ENCODE peak calls at places on chromosomes 16 and 17, in six cellular contexts. G, J, L, F, Y and B are unnamed samples.

GRCh38 chr16:48511071-48511540 is 98.9 kb downstream of the N4BP1 start:
- DNase-seq in G (no peak), J (no peak), L (no peak), F (peak), Y (no peak), B (no peak)

GRCh38 chr16:27458196-27458728 is 56.3 kb downstream of the IL21R start:
- DNase-seq in G (no peak), J (no peak), L (no peak), F (no peak), Y (no peak), B (no peak)

GRCh38 chr16:78791011-78791410 is 691.6 kb downstream of the WWOX start:
- DNase-seq in G (no peak), J (no peak), L (no peak), F (no peak), Y (no peak), B (no peak)

GRCh38 chr16:11049396-11050059 is 105.2 kb downstream of the CLEC16A start:
- DNase-seq in G (peak), J (no peak), L (no peak), F (no peak), Y (no peak), B (peak)

GRCh38 chr16:29743827-29744531 is 1.8 kb downstream of the C16orf54 start:
- DNase-seq in G (no peak), J (no peak), L (no peak), F (no peak), Y (no peak), B (no peak)

GRCh38 chr16:11080327-11080967 is 136.1 kb downstream of the CLEC16A start:
- DNase-seq in G (no peak), J (no peak), L (no peak), F (no peak), Y (no peak), B (no peak)

GRCh38 chr17:4950075-4950756 is 703 bp upstream of the ENO3 start:
- DNase-seq in G (no peak), J (no peak), L (no peak), F (no peak), Y (peak), B (peak)

GRCh38 chr16:57701759-57702371 is 7.3 kb downstream of the DRC7 start:
- DNase-seq in G (no peak), J (no peak), L (no peak), F (no peak), Y (no peak), B (no peak)

GRCh38 chr17:40912506-40913220 is 24.8 kb downstream of the KRT23 start:
- DNase-seq in G (no peak), J (no peak), L (no peak), F (no peak), Y (no peak), B (no peak)

GRCh38 chr17:82228842-82229685 is at the start of gene SLC16A3:
- DNase-seq in G (no peak), J (peak), L (no peak), F (peak), Y (peak), B (peak)

GRCh38 chr17:60361889-60362288 is 30.0 kb downstream of the USP32 start:
- DNase-seq in G (no peak), J (no peak), L (no peak), F (no peak), Y (no peak), B (no peak)

GRCh38 chr16:17828012-17828411 is 357.3 kb upstream of the XYLT1 start:
- DNase-seq in G (no peak), J (no peak), L (no peak), F (peak), Y (no peak), B (no peak)

GRCh38 chr16:89918453-89919347 is at the start of gene MC1R:
- DNase-seq in G (no peak), J (peak), L (peak), F (no peak), Y (peak), B (peak)

GRCh38 chr17:79777166-79777843 is 643 bp upstream of the CBX2 start:
- DNase-seq in G (no peak), J (peak), L (peak), F (peak), Y (peak), B (peak)

GRCh38 chr16:31168848-31169247 is 11.1 kb upstream of the FUS start:
- DNase-seq in G (peak), J (no peak), L (no peak), F (no peak), Y (no peak), B (no peak)

GRCh38 chr16:84916156-84916555 is 95.2 kb downstream of the ZDHHC7 start:
- DNase-seq in G (no peak), J (no peak), L (no peak), F (no peak), Y (no peak), B (no peak)

GRCh38 chr17:27576429-27577123 is 54.4 kb upstream of the LGALS9 start:
- DNase-seq in G (peak), J (no peak), L (no peak), F (peak), Y (no peak), B (no peak)

GRCh38 chr17:7208027-7208571 is 11.5 kb downstream of the DLG4 start:
- DNase-seq in G (no peak), J (no peak), L (no peak), F (no peak), Y (no peak), B (no peak)

GRCh38 chr17:81898029-81898866 is 3.8 kb upstream of the NPB start:
- DNase-seq in G (peak), J (no peak), L (no peak), F (peak), Y (no peak), B (no peak)

GRCh38 chr17:75755205-75755901 is 9.6 kb downstream of the GALK1 start:
- DNase-seq in G (no peak), J (no peak), L (no peak), F (no peak), Y (no peak), B (no peak)

GRCh38 chr17:8264320-8264719 is 15.2 kb downstream of the PFAS start:
- DNase-seq in G (no peak), J (no peak), L (no peak), F (no peak), Y (no peak), B (no peak)

DNA sequence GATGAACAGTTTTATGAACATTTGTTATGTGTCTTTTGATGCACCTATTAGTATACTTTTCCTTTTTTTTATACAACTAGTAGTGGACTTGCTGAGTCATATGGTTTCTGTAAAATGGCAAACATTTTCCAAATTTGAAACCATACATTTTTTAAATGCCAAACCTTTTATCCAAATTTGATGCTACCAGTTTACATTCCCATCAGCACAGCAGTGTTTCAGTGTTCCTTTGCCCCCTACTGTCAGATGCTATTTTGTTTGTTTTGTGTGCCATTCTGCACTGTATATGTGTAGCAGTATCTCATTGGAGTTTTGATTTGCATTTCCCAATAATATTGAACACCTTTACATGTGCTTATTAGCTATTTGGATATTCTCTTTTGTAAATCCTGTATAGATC is 219.4 kb downstream of the TANC2 start:
- DNase-seq in G (no peak), J (no peak), L (no peak), F (peak), Y (no peak), B (no peak)
- TF ChIP-seq CTCF in G (no peak), J (peak), L (no peak), F (peak), Y (no peak), B (no peak)

GRCh38 chr17:12736526-12736925 is 52.8 kb upstream of the ARHGAP44 start:
- DNase-seq in G (no peak), J (no peak), L (no peak), F (no peak), Y (no peak), B (no peak)

GRCh38 chr17:12734852-12735430 is 54.4 kb upstream of the ARHGAP44 start:
- DNase-seq in G (no peak), J (no peak), L (no peak), F (no peak), Y (no peak), B (no peak)

GRCh38 chr17:12738624-12739023 is 50.7 kb upstream of the ARHGAP44 start:
- DNase-seq in G (no peak), J (no peak), L (no peak), F (no peak), Y (no peak), B (no peak)

GRCh38 chr17:12739500-12739899 is 49.8 kb upstream of the ARHGAP44 start:
- DNase-seq in G (no peak), J (no peak), L (no peak), F (no peak), Y (no peak), B (no peak)

GRCh38 chr17:12737740-12738469 is 51.4 kb upstream of the ARHGAP44 start:
- DNase-seq in G (no peak), J (no peak), L (no peak), F (no peak), Y (no peak), B (no peak)
- TF ChIP-seq CTCF in G (no peak), J (no peak), L (no peak), F (no peak), Y (no peak), B (no peak)

DNA sequence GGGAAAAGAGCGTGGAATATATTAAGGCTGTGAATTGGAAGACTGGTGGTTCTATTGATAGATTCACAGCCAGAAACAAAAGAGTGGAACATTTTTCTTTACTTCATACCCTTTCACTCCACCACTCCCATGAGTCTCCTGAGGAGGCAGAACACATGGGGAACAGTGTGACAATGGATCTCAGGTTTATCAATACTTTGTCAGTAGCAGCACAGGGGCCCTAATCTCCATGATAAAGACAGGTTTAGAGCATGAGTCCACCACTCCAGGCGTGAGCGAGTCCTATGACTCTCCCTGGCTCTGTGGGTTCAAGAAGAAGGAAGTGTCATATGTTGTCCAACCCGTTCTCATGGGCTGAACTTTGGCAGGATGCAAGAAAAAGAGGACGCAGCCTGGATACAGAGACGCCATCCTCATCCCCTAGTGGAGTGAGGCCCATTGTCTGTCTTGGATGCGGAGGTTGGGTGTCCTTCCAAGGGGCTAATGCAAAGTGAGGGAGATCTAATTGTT is 361.2 kb downstream of the TMEM114 start:
- DNase-seq in G (no peak), J (no peak), L (no peak), F (no peak), Y (no peak), B (no peak)
- TF ChIP-seq CTCF in G (no peak), J (no peak), L (no peak), F (no peak), Y (no peak), B (no peak)

DNA sequence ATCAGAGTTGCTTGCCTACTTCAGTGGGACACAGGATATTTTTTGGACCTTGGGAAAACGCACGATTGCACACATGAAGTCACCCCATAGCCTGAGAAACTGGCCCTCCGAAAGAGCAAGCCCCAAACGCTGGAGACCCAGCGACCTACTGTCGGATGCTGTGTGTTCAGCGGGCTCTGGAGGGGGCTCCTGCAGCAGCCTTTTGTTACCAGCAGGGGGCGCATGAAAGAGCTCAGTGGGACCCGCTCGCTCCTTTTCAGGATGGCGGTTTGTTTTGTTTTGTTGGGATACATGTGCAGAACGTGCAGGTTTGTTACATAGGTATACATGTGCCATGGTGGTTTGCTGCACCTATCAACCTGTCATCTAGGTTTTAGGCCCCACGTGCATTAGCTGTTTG is 28.4 kb downstream of the MYH3 start:
- DNase-seq in G (no peak), J (no peak), L (no peak), F (no peak), Y (no peak), B (no peak)
- TF ChIP-seq CTCF in G (peak), J (peak), L (peak), F (peak), Y (peak), B (no peak)

GRCh38 chr16:12896562-12896961 is 4.8 kb upstream of the SHISA9 start:
- DNase-seq in G (peak), J (no peak), L (peak), F (peak), Y (peak), B (peak)
- TF ChIP-seq CTCF in G (peak), J (peak), L (peak), F (peak), Y (peak), B (no peak)